ENCODE peak calls at places on chromosomes 1 and 21, in five cellular contexts. One of them, this sample, is unnamed.

GRCh38 chr21:42381347-42381984 is 14.4 kb downstream of the TMPRSS3 start:
- DNase-seq in mammary epithelial cell: peak
- DNase-seq in cardiac fibroblast: peak
- DNase-seq in adrenal gland: no peak
- DNase-seq in A549: peak
- DNase-seq in this sample: no peak

GRCh38 chr1:8939362-8939995 is 6.2 kb upstream of the CA6 start:
- DNase-seq in A549: no peak
- DNase-seq in cardiac fibroblast: peak
- DNase-seq in adrenal gland: no peak
- DNase-seq in mammary epithelial cell: peak
- DNase-seq in this sample: no peak

GRCh38 chr1:33331444-33332356 is 10.8 kb upstream of the A3GALT2 start:
- DNase-seq in A549: no peak
- DNase-seq in cardiac fibroblast: no peak
- DNase-seq in mammary epithelial cell: no peak
- DNase-seq in adrenal gland: no peak
- DNase-seq in this sample: no peak

GRCh38 chr1:60813051-60813450 is 269.3 kb upstream of the NFIA start:
- DNase-seq in mammary epithelial cell: no peak
- DNase-seq in adrenal gland: no peak
- DNase-seq in A549: no peak
- DNase-seq in cardiac fibroblast: no peak
- DNase-seq in this sample: no peak

GRCh38 chr21:31509108-31510017 is 150.1 kb upstream of the SOD1 start:
- DNase-seq in A549: peak
- DNase-seq in adrenal gland: no peak
- DNase-seq in cardiac fibroblast: peak
- DNase-seq in mammary epithelial cell: peak
- DNase-seq in this sample: no peak

GRCh38 chr1:31335007-31335406 is 37.9 kb downstream of the FABP3 start:
- DNase-seq in A549: peak
- DNase-seq in cardiac fibroblast: peak
- DNase-seq in adrenal gland: peak
- DNase-seq in mammary epithelial cell: peak
- DNase-seq in this sample: peak

GRCh38 chr1:182430263-182431068 is 19.5 kb upstream of the RGSL1 start:
- DNase-seq in adrenal gland: no peak
- DNase-seq in A549: no peak
- DNase-seq in cardiac fibroblast: peak
- DNase-seq in mammary epithelial cell: no peak
- DNase-seq in this sample: no peak

GRCh38 chr1:203189951-203190352 is 3.4 kb upstream of the CHI3L1 start:
- DNase-seq in adrenal gland: no peak
- DNase-seq in A549: no peak
- DNase-seq in mammary epithelial cell: no peak
- DNase-seq in cardiac fibroblast: no peak
- DNase-seq in this sample: no peak

GRCh38 chr1:68571499-68571898 is 74.6 kb upstream of the DEPDC1 start:
- DNase-seq in A549: no peak
- DNase-seq in mammary epithelial cell: peak
- DNase-seq in adrenal gland: no peak
- DNase-seq in cardiac fibroblast: peak
- DNase-seq in this sample: no peak

GRCh38 chr1:211285196-211285595 is 26.0 kb downstream of the RCOR3 start:
- DNase-seq in mammary epithelial cell: no peak
- DNase-seq in adrenal gland: no peak
- DNase-seq in cardiac fibroblast: peak
- DNase-seq in A549: no peak
- DNase-seq in this sample: peak

GRCh38 chr1:95232646-95233320 is 1.2 kb upstream of the RWDD3 start:
- DNase-seq in adrenal gland: peak
- DNase-seq in A549: no peak
- DNase-seq in cardiac fibroblast: peak
- DNase-seq in mammary epithelial cell: no peak
- DNase-seq in this sample: no peak

GRCh38 chr1:81512242-81512641 is 288.5 kb upstream of the ADGRL2 start:
- DNase-seq in A549: no peak
- DNase-seq in mammary epithelial cell: no peak
- DNase-seq in cardiac fibroblast: peak
- DNase-seq in adrenal gland: no peak
- DNase-seq in this sample: no peak

GRCh38 chr1:183993132-183993531 is 44.4 kb downstream of the COLGALT2 start:
- DNase-seq in adrenal gland: no peak
- DNase-seq in mammary epithelial cell: no peak
- DNase-seq in A549: no peak
- DNase-seq in cardiac fibroblast: no peak
- DNase-seq in this sample: no peak

GRCh38 chr1:20486457-20487235 is 636 bp upstream of the CAMK2N1 start:
- DNase-seq in cardiac fibroblast: peak
- DNase-seq in adrenal gland: peak
- DNase-seq in mammary epithelial cell: peak
- DNase-seq in A549: peak
- DNase-seq in this sample: no peak

GRCh38 chr1:169090308-169090899 is 16.1 kb upstream of the ATP1B1 start:
- DNase-seq in adrenal gland: no peak
- DNase-seq in cardiac fibroblast: no peak
- DNase-seq in A549: no peak
- DNase-seq in mammary epithelial cell: no peak
- DNase-seq in this sample: no peak

GRCh38 chr1:228488818-228489674 is 1.9 kb downstream of the RNF187 start:
- DNase-seq in adrenal gland: no peak
- DNase-seq in A549: no peak
- DNase-seq in mammary epithelial cell: no peak
- DNase-seq in cardiac fibroblast: no peak
- DNase-seq in this sample: no peak

GRCh38 chr1:228483789-228484188 is 3.4 kb upstream of the RNF187 start:
- DNase-seq in cardiac fibroblast: no peak
- DNase-seq in adrenal gland: no peak
- DNase-seq in mammary epithelial cell: no peak
- DNase-seq in A549: no peak
- DNase-seq in this sample: no peak

GRCh38 chr1:228487336-228488106 is at the start of gene RNF187:
- DNase-seq in adrenal gland: peak
- DNase-seq in A549: peak
- DNase-seq in cardiac fibroblast: no peak
- DNase-seq in mammary epithelial cell: no peak
- DNase-seq in this sample: no peak

GRCh38 chr1:228488107-228488817 is 1.1 kb downstream of the RNF187 start:
- DNase-seq in cardiac fibroblast: no peak
- DNase-seq in mammary epithelial cell: no peak
- DNase-seq in adrenal gland: no peak
- DNase-seq in A549: peak
- DNase-seq in this sample: no peak

DNA sequence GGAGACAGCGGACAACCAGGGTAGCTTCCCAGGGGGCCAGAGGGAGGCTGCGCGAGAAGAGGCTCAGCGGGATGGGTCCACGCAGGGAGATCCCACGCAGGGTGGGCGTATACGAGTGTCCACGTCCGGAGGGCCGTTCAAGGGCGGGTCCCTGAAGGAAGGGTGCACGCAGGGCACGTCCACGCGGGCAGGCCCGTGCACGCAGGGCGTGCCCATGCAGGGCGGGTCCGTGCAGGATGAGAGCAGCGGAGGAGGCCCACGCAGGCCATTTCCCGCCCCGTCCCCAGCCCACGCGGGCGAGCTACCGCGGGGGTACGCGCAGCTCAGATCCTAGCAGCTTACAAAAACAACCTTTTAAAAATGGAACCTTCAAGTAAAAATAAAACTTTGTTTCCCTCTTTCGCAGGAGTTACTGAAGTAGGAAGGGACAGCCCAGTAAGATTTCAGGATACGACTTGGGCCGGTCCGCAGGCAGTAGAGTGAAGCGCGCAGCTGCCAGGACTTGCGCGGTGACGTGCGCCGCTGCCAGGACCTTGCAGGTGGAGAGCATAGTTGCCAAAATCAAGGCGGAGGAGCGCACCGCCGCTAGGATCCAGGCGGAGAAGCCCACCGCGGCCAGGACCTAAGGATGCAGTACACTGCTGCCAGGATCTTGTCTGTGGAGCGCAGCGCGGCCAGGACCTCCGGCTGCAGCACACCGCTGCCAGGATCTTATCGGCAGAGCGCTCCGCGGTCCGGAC is 416 bp upstream of the RNF187 start:
- DNase-seq in adrenal gland: peak
- DNase-seq in cardiac fibroblast: peak
- DNase-seq in A549: peak
- DNase-seq in mammary epithelial cell: peak
- DNase-seq in this sample: peak
- TF ChIP-seq CTCF in adrenal gland: no peak
- TF ChIP-seq CTCF in cardiac fibroblast: no peak
- TF ChIP-seq CTCF in A549: no peak
- TF ChIP-seq CTCF in mammary epithelial cell: no peak
- TF ChIP-seq CTCF in this sample: no peak

GRCh38 chr21:43917515-43918384 is 52.7 kb downstream of the AGPAT3 start:
- DNase-seq in adrenal gland: no peak
- DNase-seq in cardiac fibroblast: no peak
- DNase-seq in A549: no peak
- DNase-seq in mammary epithelial cell: peak
- DNase-seq in this sample: no peak

GRCh38 chr21:43919283-43919682 is 54.3 kb downstream of the AGPAT3 start:
- DNase-seq in adrenal gland: no peak
- DNase-seq in A549: no peak
- DNase-seq in cardiac fibroblast: no peak
- DNase-seq in mammary epithelial cell: no peak
- DNase-seq in this sample: no peak

GRCh38 chr21:43918385-43918947 is 53.4 kb downstream of the AGPAT3 start:
- DNase-seq in A549: no peak
- DNase-seq in mammary epithelial cell: no peak
- DNase-seq in cardiac fibroblast: no peak
- DNase-seq in adrenal gland: no peak
- DNase-seq in this sample: no peak

GRCh38 chr21:43916076-43916475 is 51.1 kb downstream of the AGPAT3 start:
- DNase-seq in A549: no peak
- DNase-seq in mammary epithelial cell: no peak
- DNase-seq in cardiac fibroblast: no peak
- DNase-seq in adrenal gland: no peak
- DNase-seq in this sample: no peak

DNA sequence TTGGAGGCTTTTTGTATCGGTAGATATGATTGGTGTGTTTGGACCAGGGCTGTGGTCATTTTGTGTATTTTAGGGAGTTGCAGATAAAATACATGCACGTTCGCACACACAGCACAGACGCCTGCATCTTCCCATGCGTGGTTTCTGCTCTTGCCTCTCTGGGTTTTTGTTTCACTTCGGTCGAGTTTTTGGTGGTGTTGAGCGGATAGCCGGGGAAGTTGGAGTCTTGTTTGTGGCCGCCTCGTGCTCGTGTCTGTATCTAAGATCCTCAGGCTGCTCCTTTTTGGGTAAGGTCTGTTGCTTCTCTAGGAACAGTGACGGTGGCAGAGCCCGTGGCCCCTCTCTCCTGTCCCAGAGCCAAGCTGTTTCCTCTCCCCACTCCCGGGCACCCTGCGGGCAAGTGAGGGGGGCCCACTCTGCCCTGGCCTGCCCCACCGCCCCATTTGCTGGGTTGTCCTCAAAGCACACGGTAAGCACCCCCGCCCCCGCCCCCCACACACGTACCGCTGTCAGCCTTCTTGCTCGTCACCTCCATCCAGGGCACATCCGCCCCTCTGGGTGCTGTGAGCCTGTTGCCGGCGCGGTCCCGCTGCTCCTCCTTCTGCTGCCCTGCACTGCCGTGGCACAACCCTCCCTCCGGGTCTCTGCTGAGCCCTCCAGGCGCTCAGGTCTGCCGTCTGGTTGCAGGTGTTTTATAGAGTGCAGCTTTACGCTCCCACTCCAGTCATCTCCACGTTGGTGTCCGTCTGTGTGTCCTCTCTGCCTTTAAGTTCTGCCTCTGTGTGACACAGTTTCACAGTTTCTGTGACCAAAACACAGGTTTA is 51.9 kb downstream of the AGPAT3 start:
- DNase-seq in adrenal gland: no peak
- DNase-seq in cardiac fibroblast: no peak
- DNase-seq in A549: no peak
- DNase-seq in mammary epithelial cell: peak
- DNase-seq in this sample: no peak
- H3K4me3 ChIP-seq in adrenal gland: no peak
- H3K4me3 ChIP-seq in cardiac fibroblast: no peak
- H3K4me3 ChIP-seq in A549: no peak
- H3K4me3 ChIP-seq in mammary epithelial cell: peak
- H3K4me3 ChIP-seq in this sample: peak

DNA sequence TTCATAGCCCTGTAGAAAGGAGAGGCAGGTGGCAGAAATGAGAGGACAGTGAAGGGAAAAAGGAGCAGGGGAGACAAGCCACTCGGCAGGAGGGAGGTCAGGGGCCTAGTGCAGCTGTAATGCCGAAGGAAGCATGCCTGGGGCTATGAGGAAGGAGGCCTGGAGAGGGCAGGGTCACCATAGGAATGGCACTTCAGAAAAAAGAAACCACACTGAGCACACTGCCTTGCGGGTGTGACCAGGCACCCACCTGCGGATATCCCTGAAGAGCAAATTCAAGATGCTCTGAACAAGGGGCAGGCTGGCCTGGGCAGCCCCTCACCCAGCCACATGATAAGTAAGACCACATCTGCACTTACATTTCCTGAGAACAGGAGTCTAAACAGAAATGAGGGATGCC is 104.7 kb downstream of the JAK1 start:
- DNase-seq in cardiac fibroblast: peak
- DNase-seq in A549: no peak
- DNase-seq in adrenal gland: no peak
- DNase-seq in mammary epithelial cell: no peak
- DNase-seq in this sample: no peak
- TF ChIP-seq CTCF in cardiac fibroblast: no peak
- TF ChIP-seq CTCF in A549: no peak
- TF ChIP-seq CTCF in adrenal gland: peak
- TF ChIP-seq CTCF in mammary epithelial cell: no peak
- TF ChIP-seq CTCF in this sample: peak

GRCh38 chr1:28756846-28757245 is 20.1 kb downstream of the YTHDF2 start:
- DNase-seq in A549: no peak
- DNase-seq in mammary epithelial cell: no peak
- DNase-seq in adrenal gland: no peak
- DNase-seq in cardiac fibroblast: peak
- DNase-seq in this sample: no peak

GRCh38 chr1:28758420-28758819 is 21.7 kb downstream of the YTHDF2 start:
- DNase-seq in mammary epithelial cell: no peak
- DNase-seq in adrenal gland: no peak
- DNase-seq in A549: no peak
- DNase-seq in cardiac fibroblast: no peak
- DNase-seq in this sample: no peak

GRCh38 chr1:28751315-28752056 is 14.7 kb downstream of the YTHDF2 start:
- DNase-seq in A549: no peak
- DNase-seq in cardiac fibroblast: peak
- DNase-seq in adrenal gland: no peak
- DNase-seq in mammary epithelial cell: peak
- DNase-seq in this sample: peak

GRCh38 chr1:28759257-28759656 is 22.5 kb downstream of the YTHDF2 start:
- DNase-seq in mammary epithelial cell: no peak
- DNase-seq in A549: no peak
- DNase-seq in adrenal gland: no peak
- DNase-seq in cardiac fibroblast: no peak
- DNase-seq in this sample: no peak

DNA sequence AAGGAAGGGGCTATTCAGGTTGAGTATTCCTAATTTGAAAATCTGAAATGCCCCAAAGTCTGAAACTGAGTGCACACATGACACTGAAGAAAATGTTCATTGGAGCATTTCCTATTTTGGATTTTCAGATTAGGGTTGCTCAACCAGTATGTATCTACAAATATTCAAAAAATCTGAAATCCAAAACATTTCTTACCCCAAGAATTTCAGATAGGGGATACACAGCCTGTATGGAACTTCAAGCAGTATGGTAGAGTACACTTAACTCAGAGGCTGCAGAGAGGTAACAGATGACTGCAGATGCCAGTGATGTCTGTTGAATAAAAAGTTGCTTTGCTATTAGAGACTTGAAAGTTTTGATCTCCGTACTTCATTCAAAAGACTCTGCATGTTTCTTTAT is 19.0 kb downstream of the YTHDF2 start:
- DNase-seq in A549: no peak
- DNase-seq in adrenal gland: no peak
- DNase-seq in cardiac fibroblast: no peak
- DNase-seq in mammary epithelial cell: no peak
- DNase-seq in this sample: no peak
- H3K4me3 ChIP-seq in A549: no peak
- H3K4me3 ChIP-seq in adrenal gland: no peak
- H3K4me3 ChIP-seq in cardiac fibroblast: no peak
- H3K4me3 ChIP-seq in mammary epithelial cell: no peak
- H3K4me3 ChIP-seq in this sample: no peak

This sample was measured in AG09309.